ENCODE peak calls at places on chromosome 15, in ten cellular contexts. L is cardiac muscle cell, Y is mesothelial cell of epicardium, K is GM23338, P is neural crest cell, D is A549, U is fibroblast of lung, W is thoracic aorta, S is adrenal gland, A is fibroblast of mammary gland. J is an unnamed sample.
A peak's percentile ranks its signal among the peaks of the same experiment; 100 is the strongest.

GRCh38 chr15:72994778-72995177 is 57.5 kb upstream of the NEO1 start:
- DNase-seq in L (peak; percentile 43), Y (no peak), K (no peak), P (no peak), D (no peak), U (no peak), W (no peak), S (no peak), A (no peak), J (no peak)

GRCh38 chr15:93943607-93944006 is 287.8 kb upstream of the MCTP2 start:
- DNase-seq in L (no peak), Y (no peak), K (no peak), P (no peak), D (no peak), U (peak; percentile 58), W (no peak), S (no peak), A (no peak), J (no peak)

GRCh38 chr15:29270169-29270955 is 740 bp upstream of the NSMCE3 start:
- DNase-seq in L (peak; percentile 51), Y (no peak), K (no peak), P (no peak), D (no peak), U (peak; percentile 49), W (no peak), S (no peak), A (peak; percentile 71), J (no peak)

GRCh38 chr15:75904241-75904631 is 558 bp downstream of the FBXO22 start:
- DNase-seq in L (peak; percentile 55), Y (peak; percentile 60), K (peak; percentile 65), P (no peak), D (peak; percentile 59), U (peak; percentile 51), W (no peak), S (peak; percentile 60), A (peak; percentile 37), J (no peak)

GRCh38 chr15:40006646-40007045 is 32.3 kb downstream of the SRP14 start:
- DNase-seq in L (no peak), Y (no peak), K (no peak), P (no peak), D (no peak), U (peak; percentile 93), W (no peak), S (no peak), A (peak; percentile 61), J (no peak)

GRCh38 chr15:74823324-74823723 is 3.1 kb upstream of the CPLX3 start:
- DNase-seq in L (no peak), Y (no peak), K (no peak), P (no peak), D (no peak), U (no peak), W (no peak), S (no peak), A (no peak), J (no peak)

GRCh38 chr15:81291916-81292424 is 32.0 kb downstream of the STARD5 start:
- DNase-seq in L (no peak), Y (no peak), K (no peak), P (no peak), D (no peak), U (no peak), W (no peak), S (no peak), A (no peak), J (no peak)

GRCh38 chr15:60184579-60184978 is 180.5 kb downstream of the FOXB1 start:
- DNase-seq in L (no peak), Y (no peak), K (no peak), P (no peak), D (no peak), U (peak; percentile 50), W (no peak), S (no peak), A (peak; percentile 3), J (no peak)

GRCh38 chr15:29541309-29541708 is 271.7 kb upstream of the NSMCE3 start:
- DNase-seq in L (no peak), Y (no peak), K (no peak), P (no peak), D (no peak), U (no peak), W (no peak), S (no peak), A (no peak), J (no peak)

GRCh38 chr15:57415559-57415958 is 39.3 kb downstream of the CGNL1 start:
- DNase-seq in L (peak; percentile 35), Y (no peak), K (no peak), P (no peak), D (no peak), U (no peak), W (no peak), S (no peak), A (peak; percentile 6), J (no peak)

GRCh38 chr15:64574220-64574994 is 114.0 kb downstream of the ZNF609 start:
- DNase-seq in L (peak; percentile 34), Y (no peak), K (no peak), P (no peak), D (no peak), U (peak; percentile 47), W (no peak), S (no peak), A (peak; percentile 84), J (no peak)

GRCh38 chr15:48096813-48097212 is 24.0 kb upstream of the SLC24A5 start:
- DNase-seq in L (peak; percentile 59), Y (no peak), K (no peak), P (no peak), D (no peak), U (peak; percentile 85), W (no peak), S (no peak), A (peak; percentile 92), J (no peak)

GRCh38 chr15:25684521-25685215 is 178.5 kb downstream of the ATP10A start:
- DNase-seq in L (peak; percentile 82), Y (no peak), K (no peak), P (no peak), D (no peak), U (peak; percentile 88), W (peak; percentile 46), S (peak; percentile 79), A (peak; percentile 91), J (no peak)

GRCh38 chr15:25683911-25684310 is 179.2 kb downstream of the ATP10A start:
- DNase-seq in L (no peak), Y (no peak), K (peak; percentile 37), P (no peak), D (no peak), U (no peak), W (no peak), S (no peak), A (peak; percentile 23), J (no peak)

GRCh38 chr15:25683415-25683814 is 179.7 kb downstream of the ATP10A start:
- DNase-seq in L (no peak), Y (no peak), K (no peak), P (no peak), D (no peak), U (no peak), W (no peak), S (peak; percentile 67), A (no peak), J (no peak)

GRCh38 chr15:25687276-25687675 is 175.9 kb downstream of the ATP10A start:
- DNase-seq in L (no peak), Y (no peak), K (no peak), P (no peak), D (no peak), U (no peak), W (no peak), S (no peak), A (no peak), J (no peak)

GRCh38 chr15:25685216-25685569 is 177.9 kb downstream of the ATP10A start:
- DNase-seq in L (no peak), Y (no peak), K (no peak), P (no peak), D (no peak), U (no peak), W (no peak), S (no peak), A (no peak), J (no peak)
- TF ChIP-seq CTCF in L (no peak), Y (no peak), K (no peak), P (no peak), D (no peak), U (no peak), W (no peak), S (no peak), A (no peak), J (no peak)

DNA sequence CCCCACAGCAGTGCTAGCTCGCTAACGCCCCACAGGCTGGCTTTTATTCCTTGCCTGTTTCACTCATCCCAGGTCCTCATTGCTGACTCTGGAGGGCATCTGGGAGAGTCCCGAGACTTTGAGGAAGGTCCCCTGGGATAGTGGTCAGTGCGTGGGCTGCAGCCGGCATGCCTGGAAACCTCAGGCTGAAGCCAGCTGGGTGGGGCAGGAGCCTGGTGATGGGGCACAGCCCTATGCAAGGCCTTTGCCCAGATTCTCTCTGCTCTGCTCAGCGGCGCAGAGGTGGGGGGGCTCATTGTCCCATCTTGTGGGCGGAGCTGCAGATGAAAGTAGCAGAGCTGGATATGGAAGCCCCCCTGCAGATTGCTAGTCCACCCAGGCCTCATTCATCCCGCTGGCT is 55.7 kb upstream of the SMAD6 start:
- DNase-seq in L (peak; percentile 81), Y (no peak), K (no peak), P (no peak), D (no peak), U (peak; percentile 50), W (no peak), S (no peak), A (peak; percentile 81), J (no peak)
- TF ChIP-seq CTCF in L (no peak), Y (no peak), K (no peak), P (no peak), D (no peak), U (no peak), W (no peak), S (no peak), A (no peak), J (no peak)

GRCh38 chr15:90859234-90860131 is 8.9 kb upstream of the FURIN start:
- DNase-seq in L (peak; percentile 8), Y (no peak), K (peak; percentile 47), P (no peak), D (no peak), U (no peak), W (no peak), S (no peak), A (no peak), J (no peak)
- TF ChIP-seq CTCF in L (no peak), Y (no peak), K (peak; percentile 10), P (no peak), D (no peak), U (no peak), W (no peak), S (peak; percentile 25), A (no peak), J (no peak)

DNA sequence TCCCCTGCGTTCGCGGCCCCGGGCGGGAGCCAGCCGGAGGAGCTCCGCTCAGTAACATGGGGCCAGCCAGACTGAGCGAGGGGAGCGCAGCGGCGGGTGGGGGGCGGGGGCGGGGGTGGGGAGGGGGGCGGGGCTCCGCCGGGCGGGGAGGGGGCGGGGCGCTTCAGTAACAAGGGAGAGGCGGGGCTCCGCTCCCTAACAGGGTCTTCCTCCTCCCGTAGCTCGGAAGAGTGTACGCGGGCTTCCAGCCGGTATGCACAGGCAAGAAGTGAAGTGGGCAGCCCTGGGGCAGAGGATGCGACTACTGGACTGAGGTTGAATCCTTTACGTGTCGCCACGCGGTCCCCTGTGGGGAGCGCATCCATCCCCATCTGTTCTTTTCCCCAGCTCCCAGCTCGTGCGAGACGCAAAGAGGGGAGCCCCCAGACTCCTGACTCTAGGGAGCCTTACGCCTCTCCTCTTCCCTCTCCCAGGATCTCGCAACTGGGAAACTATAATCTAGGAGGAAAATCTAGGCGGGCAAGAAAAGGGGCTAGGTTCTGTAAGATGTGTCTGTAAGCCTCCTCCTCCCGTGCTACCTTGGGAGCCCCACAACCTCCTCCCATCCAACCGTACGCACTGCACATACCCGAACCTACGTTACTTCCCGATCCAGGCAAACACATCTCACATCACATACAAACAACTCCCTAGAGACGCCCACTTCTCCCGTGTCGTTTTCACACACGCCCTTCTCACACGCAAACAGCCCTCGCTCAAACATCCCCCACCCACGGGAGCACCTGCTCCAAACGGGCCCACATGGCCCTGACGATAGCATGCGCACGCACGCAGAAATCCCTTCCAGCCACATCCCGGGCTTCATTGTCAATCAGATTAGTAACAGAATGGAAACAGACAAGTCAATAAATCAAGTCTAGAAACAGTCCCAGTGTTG is at the start of gene SHF:
- DNase-seq in L (peak; percentile 67), Y (peak; percentile 70), K (peak; percentile 75), P (peak; percentile 68), D (peak; percentile 18), U (peak; percentile 50), W (peak; percentile 32), S (peak; percentile 84), A (no peak), J (no peak)
- TF ChIP-seq CTCF in L (no peak), Y (no peak), K (no peak), P (no peak), D (no peak), U (no peak), W (no peak), S (no peak), A (no peak), J (no peak)

J was measured in natural killer cell.